ENCODE peak calls at places on chromosomes 16 and 17, in five cellular contexts. K is neuronal stem cell, I is mammary epithelial cell, M is fibroblast of lung, P is HCT116. Z is an unnamed sample.

GRCh38 chr17:4600563-4600962 is 16.2 kb downstream of the SMTNL2 start:
- DNase-seq in P (no peak), I (no peak), M (no peak), K (no peak), Z (no peak)

GRCh38 chr16:82241469-82242052 is 71.5 kb upstream of the MPHOSPH6 start:
- DNase-seq in P (no peak), K (no peak), M (no peak), I (no peak), Z (no peak)

GRCh38 chr17:78396436-78397335 is 18.2 kb downstream of the PGS1 start:
- DNase-seq in K (no peak), P (no peak), I (no peak), M (no peak), Z (no peak)

GRCh38 chr16:29644973-29645698 is 17.9 kb upstream of the SPN start:
- DNase-seq in K (no peak), P (no peak), M (no peak), I (no peak), Z (no peak)

GRCh38 chr16:27928542-27928941 is 135.0 kb downstream of the GSG1L start:
- DNase-seq in P (no peak), K (no peak), I (no peak), M (no peak), Z (no peak)

GRCh38 chr17:79979841-79980215 is 55.8 kb downstream of the TBC1D16 start:
- DNase-seq in P (no peak), I (no peak), M (no peak), K (no peak), Z (no peak)

GRCh38 chr17:22517716-22518115 is 825.4 kb downstream of the KCNJ18 start:
- DNase-seq in I (no peak), K (no peak), M (no peak), P (no peak), Z (no peak)

GRCh38 chr17:9208381-9208780 is 187.1 kb downstream of the NTN1 start:
- DNase-seq in I (no peak), K (no peak), P (no peak), M (no peak), Z (no peak)

GRCh38 chr16:85010931-85011845 is at the start of gene ZDHHC7:
- DNase-seq in P (peak), K (peak), I (peak), M (peak), Z (no peak)

GRCh38 chr17:330993-331701 is 21.5 kb downstream of the RPH3AL start:
- DNase-seq in M (no peak), I (no peak), K (no peak), P (no peak), Z (no peak)

GRCh38 chr16:84881702-84882521 is 62.1 kb downstream of the CRISPLD2 start:
- DNase-seq in P (no peak), I (peak), M (peak), K (no peak), Z (peak)

GRCh38 chr17:81164464-81165245 is 652 bp upstream of the PVALEF start:
- DNase-seq in P (no peak), K (no peak), I (no peak), M (no peak), Z (no peak)

GRCh38 chr16:53982631-53983042 is 278.7 kb downstream of the FTO start:
- DNase-seq in M (no peak), P (no peak), I (no peak), K (no peak), Z (no peak)

GRCh38 chr16:85423186-85423550 is 190.0 kb upstream of the GSE1 start:
- DNase-seq in K (no peak), I (no peak), P (no peak), M (no peak), Z (no peak)

GRCh38 chr17:78185981-78186688 is 717 bp downstream of the TK1 start:
- DNase-seq in K (no peak), I (peak), M (no peak), P (no peak), Z (no peak)

GRCh38 chr17:3958200-3958599 is 6.0 kb downstream of the ATP2A3 start:
- DNase-seq in I (no peak), M (no peak), K (no peak), P (no peak), Z (no peak)

GRCh38 chr16:58332997-58333700 is 38.3 kb upstream of the PRSS54 start:
- DNase-seq in M (no peak), P (no peak), I (no peak), K (peak), Z (no peak)

GRCh38 chr17:65278050-65278819 is 141.1 kb downstream of the RGS9 start:
- DNase-seq in K (peak), P (peak), I (peak), M (peak), Z (no peak)

DNA sequence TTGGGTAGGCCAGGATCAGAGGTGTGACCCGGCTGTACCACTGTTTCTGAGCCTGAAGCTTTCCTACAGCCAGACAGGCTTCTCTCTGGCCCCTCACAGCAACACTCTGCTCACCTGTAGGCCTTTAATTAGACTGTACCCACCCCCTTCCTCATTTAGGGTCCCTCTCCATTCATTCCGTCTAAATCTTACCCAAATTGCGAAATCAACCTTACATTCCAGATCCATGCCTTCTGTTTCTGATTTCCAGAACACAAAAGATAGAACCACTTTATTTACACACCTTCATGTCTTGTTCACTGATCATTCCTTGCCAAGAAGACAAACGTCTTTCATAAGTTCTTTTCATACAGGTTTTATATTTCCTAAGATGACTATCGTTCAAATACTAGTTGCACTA is 160.8 kb downstream of the ZNF18 start:
- DNase-seq in K (no peak), M (no peak), P (no peak), I (no peak), Z (no peak)
- H2AFZ ChIP-seq in K (no peak), M (no peak), P (no peak), I (no peak), Z (no peak)

DNA sequence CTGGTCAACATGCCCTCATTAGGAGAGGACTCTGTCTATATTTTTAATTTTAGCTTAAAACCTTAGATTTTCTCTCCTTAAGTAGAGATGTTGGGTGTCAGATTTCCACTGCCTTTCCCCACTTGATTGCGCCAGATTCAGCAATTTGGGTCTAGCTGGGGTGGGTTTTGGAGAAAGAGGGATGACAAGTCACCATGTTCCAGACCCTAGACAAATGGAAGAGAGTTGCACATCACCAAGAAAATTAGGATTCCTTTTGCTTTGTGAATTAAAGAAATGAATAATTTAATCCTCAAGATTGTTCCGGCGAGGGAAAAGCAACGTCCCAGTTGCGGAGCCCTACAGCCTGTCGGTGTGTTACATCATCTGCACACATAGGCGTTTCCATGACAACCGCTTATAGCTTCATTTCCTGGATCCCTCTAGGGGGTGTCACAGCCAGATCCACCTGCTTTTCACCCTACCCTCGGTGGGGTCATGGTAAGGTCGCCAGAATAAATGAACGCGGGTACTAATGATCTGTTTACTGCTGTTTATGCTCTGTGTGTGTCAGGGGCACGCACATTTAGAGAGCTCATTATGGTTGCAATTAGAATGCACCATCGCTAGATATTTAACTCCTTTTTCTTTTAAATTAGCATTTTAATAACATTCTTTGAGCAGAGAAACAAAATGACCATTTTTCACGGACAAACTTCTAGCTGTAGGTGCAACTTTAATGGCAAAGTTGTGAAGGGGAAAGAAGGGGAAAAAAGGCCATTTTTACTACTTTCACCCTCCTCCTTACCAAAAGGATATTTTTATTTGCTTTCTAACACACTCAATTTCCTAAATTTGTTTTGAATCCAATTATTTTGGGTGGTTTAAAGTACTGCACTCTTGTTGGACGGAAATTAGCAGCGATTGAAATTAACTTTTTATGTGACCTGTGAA is 41.9 kb downstream of the SNX11 start:
- DNase-seq in M (no peak), K (peak), P (no peak), I (no peak), Z (no peak)
- H3K4me3 ChIP-seq in M (no peak), K (no peak), P (no peak), I (no peak), Z (no peak)

GRCh38 chr17:68248199-68248825 is 469 bp downstream of the AMZ2 start:
- DNase-seq in I (peak), M (peak), K (no peak), P (no peak), Z (no peak)
- H2AFZ ChIP-seq in I (peak), M (peak), K (peak), P (no peak), Z (peak)

GRCh38 chr17:7296189-7296861 is 1.9 kb upstream of the YBX2 start:
- DNase-seq in I (peak), M (peak), P (peak), K (peak), Z (no peak)

GRCh38 chr17:7294614-7295153 is at the start of gene YBX2:
- DNase-seq in I (peak), P (peak), M (no peak), K (no peak), Z (no peak)

GRCh38 chr17:7293131-7293557 is 1.3 kb downstream of the YBX2 start:
- DNase-seq in I (peak), M (no peak), P (no peak), K (no peak), Z (no peak)

GRCh38 chr17:7293821-7294613 is 422 bp downstream of the YBX2 start:
- DNase-seq in M (no peak), I (no peak), K (no peak), P (no peak), Z (no peak)

DNA sequence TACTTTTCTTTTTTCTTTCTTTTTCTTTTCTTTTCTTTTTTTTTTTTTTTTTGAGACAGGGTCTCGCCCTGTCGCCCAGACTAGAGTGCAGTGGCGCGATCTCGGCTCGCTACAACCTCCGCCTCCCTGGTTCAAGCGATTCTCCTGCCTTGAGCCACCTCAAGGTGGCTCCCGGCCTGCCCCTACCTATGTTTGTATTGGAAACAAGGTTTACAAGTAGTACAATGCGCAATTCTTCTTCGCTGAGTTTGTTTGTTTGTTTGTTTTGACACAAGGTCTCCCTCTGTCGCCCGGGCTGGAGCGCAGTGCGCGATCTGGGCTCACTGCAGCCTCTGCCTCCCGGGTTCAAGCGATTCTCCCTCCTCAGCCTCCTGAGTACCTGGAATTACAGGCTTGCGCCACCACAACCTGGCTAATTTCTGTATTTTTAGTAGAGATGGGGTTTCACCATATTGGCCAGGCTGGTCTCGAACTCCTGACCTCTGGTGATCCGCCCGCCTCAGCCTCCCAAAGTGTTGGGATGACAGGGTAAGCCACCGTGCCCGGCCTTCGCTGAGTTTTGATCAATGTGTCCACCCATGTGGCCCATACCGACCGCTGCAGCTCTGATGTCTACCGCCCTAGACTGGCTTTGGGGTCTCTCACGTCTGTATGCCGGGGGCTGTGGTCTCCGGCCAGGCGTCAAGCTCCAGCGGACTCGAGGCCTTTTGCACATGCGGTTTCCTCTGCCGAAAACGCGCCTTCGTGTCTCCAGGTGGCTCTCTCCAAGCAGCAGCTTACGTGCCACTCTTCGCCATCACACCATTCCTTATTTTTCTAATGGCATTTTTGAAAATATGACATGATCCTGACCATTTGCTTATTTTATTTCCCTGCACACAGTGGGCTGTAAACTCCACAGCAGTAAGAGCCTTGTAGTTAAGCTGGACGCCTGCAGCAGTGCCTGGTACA is 1.1 kb upstream of the YBX2 start:
- DNase-seq in I (no peak), P (no peak), M (no peak), K (no peak), Z (no peak)
- H3K4me3 ChIP-seq in I (no peak), P (peak), M (no peak), K (peak), Z (no peak)

Z was measured in keratinocyte.